ENCODE peak calls at places on chromosomes 5 and 9, in nine cellular contexts. B is fibroblast of pulmonary artery; S is NCI-H1048; Q is SW480; M is HFF-Myc; U is GM13977; C is stomach; Y is activated CD4-positive, alpha-beta T cell treated with anti-CD3 and anti-CD28 coated beads, Interleukin-2, amount 50 U/mL, for 48 hours; H is neural progenitor cell. V is an unnamed sample.

GRCh38 chr5:159549046-159549445 is 218.8 kb upstream of the IL12B start:
- DNase-seq in B (no peak), S (no peak), Q (no peak), M (no peak), U (no peak), C (no peak), Y (no peak), H (no peak), V (no peak)

GRCh38 chr5:158020555-158021418 is 161.8 kb upstream of the CLINT1 start:
- DNase-seq in B (no peak), S (no peak), Q (peak), M (no peak), U (no peak), C (no peak), Y (no peak), H (peak), V (no peak)

GRCh38 chr5:88746438-88746882 is 136.5 kb downstream of the MEF2C start:
- DNase-seq in B (no peak), S (no peak), Q (no peak), M (no peak), U (no peak), C (no peak), Y (no peak), H (no peak), V (no peak)

GRCh38 chr9:27154923-27155322 is 45.9 kb downstream of the TEK start:
- DNase-seq in B (peak), S (no peak), Q (no peak), M (peak), U (no peak), C (no peak), Y (no peak), H (no peak), V (no peak)

GRCh38 chr5:144598451-144599068 is 427.9 kb downstream of the KCTD16 start:
- DNase-seq in B (no peak), S (no peak), Q (no peak), M (no peak), U (no peak), C (peak), Y (no peak), H (peak), V (no peak)

GRCh38 chr5:33563983-33564908 is 123.5 kb downstream of the TARS1 start:
- DNase-seq in B (peak), S (no peak), Q (no peak), M (no peak), U (no peak), C (no peak), Y (no peak), H (peak), V (no peak)

GRCh38 chr5:171395042-171395441 is 7.4 kb downstream of the NPM1 start:
- DNase-seq in B (no peak), S (no peak), Q (no peak), M (no peak), U (no peak), C (no peak), Y (no peak), H (no peak), V (no peak)

GRCh38 chr5:157387683-157388093 is 72.3 kb upstream of the NIPAL4 start:
- DNase-seq in B (peak), S (no peak), Q (peak), M (peak), U (no peak), C (no peak), Y (no peak), H (no peak), V (no peak)

GRCh38 chr5:54325610-54326311 is 15.4 kb upstream of the ARL15 start:
- DNase-seq in B (no peak), S (no peak), Q (no peak), M (no peak), U (no peak), C (no peak), Y (no peak), H (no peak), V (no peak)

GRCh38 chr5:168819004-168819626 is 239.9 kb upstream of the PANK3 start:
- DNase-seq in B (no peak), S (no peak), Q (no peak), M (no peak), U (no peak), C (no peak), Y (no peak), H (peak), V (no peak)

GRCh38 chr5:130272837-130273236 is 368.6 kb downstream of the CHSY3 start:
- DNase-seq in B (no peak), S (no peak), Q (no peak), M (no peak), U (no peak), C (no peak), Y (no peak), H (no peak), V (no peak)

GRCh38 chr9:28774433-28775029 is 1201.2 kb upstream of the C9orf72 start:
- DNase-seq in B (peak), S (peak), Q (peak), M (no peak), U (peak), C (no peak), Y (no peak), H (peak), V (no peak)

GRCh38 chr5:61313960-61314681 is 17.9 kb upstream of the ZSWIM6 start:
- DNase-seq in B (peak), S (no peak), Q (no peak), M (no peak), U (no peak), C (no peak), Y (no peak), H (no peak), V (no peak)

GRCh38 chr5:115295775-115296129 is 702 bp downstream of the CCDC112 start:
- DNase-seq in B (no peak), S (no peak), Q (peak), M (no peak), U (no peak), C (no peak), Y (no peak), H (peak), V (no peak)

GRCh38 chr9:103867886-103868285 is 226.2 kb upstream of the SMC2 start:
- DNase-seq in B (no peak), S (no peak), Q (no peak), M (no peak), U (no peak), C (no peak), Y (no peak), H (no peak), V (no peak)

GRCh38 chr9:107712390-107712789 is 222.8 kb upstream of the KLF4 start:
- DNase-seq in B (peak), S (no peak), Q (peak), M (peak), U (no peak), C (no peak), Y (no peak), H (no peak), V (no peak)

GRCh38 chr5:149365418-149365817 is 7.6 kb downstream of the PCYOX1L start:
- DNase-seq in B (no peak), S (no peak), Q (no peak), M (no peak), U (no peak), C (no peak), Y (no peak), H (no peak), V (no peak)

GRCh38 chr9:87546704-87547103 is 49.0 kb downstream of the DAPK1 start:
- DNase-seq in B (peak), S (no peak), Q (no peak), M (no peak), U (no peak), C (no peak), Y (no peak), H (no peak), V (no peak)

GRCh38 chr9:6230037-6230778 is 14.6 kb downstream of the IL33 start:
- DNase-seq in B (peak), S (no peak), Q (no peak), M (no peak), U (no peak), C (no peak), Y (no peak), H (no peak), V (no peak)

GRCh38 chr5:9046756-9047481 is 499.0 kb downstream of the SEMA5A start:
- DNase-seq in B (peak), S (no peak), Q (no peak), M (peak), U (no peak), C (no peak), Y (no peak), H (no peak), V (no peak)

GRCh38 chr5:135124128-135124527 is 90.1 kb upstream of the PITX1 start:
- DNase-seq in B (no peak), S (no peak), Q (no peak), M (no peak), U (no peak), C (no peak), Y (no peak), H (no peak), V (no peak)

V was measured in activated T-cell treated with anti-CD3 and anti-CD28 coated beads, Interleukin-2, amount 50 U/mL, for 48 hours.